ENCODE peak calls at places on chromosomes 16 and 17, in ten cellular contexts. D is mammary epithelial cell, X is fibroblast of pulmonary artery, R is neural progenitor cell, E is cardiac fibroblast, M is ascending aorta, S is IMR-90, Y is nephron progenitor cell, W is GM12865, H is upper lobe of left lung. U is an unnamed sample.

GRCh38 chr17:45222273-45222993 is 748 bp downstream of the FMNL1 start:
- DNase-seq in E (no peak), X (no peak), R (peak), W (peak), D (no peak), S (no peak), H (no peak), M (no peak), Y (no peak), U (no peak)

GRCh38 chr16:4083347-4083870 is 32.8 kb downstream of the ADCY9 start:
- DNase-seq in E (no peak), D (no peak), Y (no peak), M (no peak), R (no peak), W (no peak), S (no peak), H (no peak), X (no peak), U (no peak)

GRCh38 chr17:27323538-27324212 is 29.8 kb downstream of the WSB1 start:
- DNase-seq in Y (no peak), H (peak), E (peak), D (peak), R (no peak), X (peak), W (no peak), M (peak), S (peak), U (no peak)

GRCh38 chr17:1787301-1787902 is 25.5 kb downstream of the SERPINF1 start:
- DNase-seq in R (no peak), W (no peak), D (peak), M (peak), S (peak), E (peak), X (peak), H (peak), Y (no peak), U (no peak)

GRCh38 chr17:81926451-81927144 is 937 bp downstream of the MAFG start:
- DNase-seq in S (peak), E (peak), X (peak), M (peak), H (peak), R (peak), D (peak), Y (peak), W (peak), U (peak)

GRCh38 chr16:79286646-79287423 is 313.7 kb downstream of the MAF start:
- DNase-seq in R (peak), E (no peak), W (peak), H (peak), D (no peak), X (no peak), S (no peak), Y (peak), M (no peak), U (peak)

GRCh38 chr17:8941520-8941919 is 24.0 kb downstream of the PIK3R5 start:
- DNase-seq in W (peak), E (no peak), M (no peak), H (no peak), D (no peak), S (no peak), Y (no peak), X (no peak), R (no peak), U (no peak)

GRCh38 chr17:55414983-55415382 is 6.7 kb downstream of the MMD start:
- DNase-seq in W (no peak), S (no peak), X (no peak), D (no peak), E (no peak), M (no peak), H (no peak), R (peak), Y (no peak), U (no peak)

GRCh38 chr16:10256855-10257641 is 74.8 kb upstream of the GRIN2A start:
- DNase-seq in M (no peak), X (peak), R (peak), S (no peak), W (peak), D (peak), E (peak), Y (peak), H (peak), U (peak)

GRCh38 chr16:48335961-48336360 is 49.3 kb downstream of the SIAH1 start:
- DNase-seq in H (no peak), X (peak), W (no peak), Y (no peak), D (no peak), E (peak), M (no peak), R (no peak), S (peak), U (no peak)

DNA sequence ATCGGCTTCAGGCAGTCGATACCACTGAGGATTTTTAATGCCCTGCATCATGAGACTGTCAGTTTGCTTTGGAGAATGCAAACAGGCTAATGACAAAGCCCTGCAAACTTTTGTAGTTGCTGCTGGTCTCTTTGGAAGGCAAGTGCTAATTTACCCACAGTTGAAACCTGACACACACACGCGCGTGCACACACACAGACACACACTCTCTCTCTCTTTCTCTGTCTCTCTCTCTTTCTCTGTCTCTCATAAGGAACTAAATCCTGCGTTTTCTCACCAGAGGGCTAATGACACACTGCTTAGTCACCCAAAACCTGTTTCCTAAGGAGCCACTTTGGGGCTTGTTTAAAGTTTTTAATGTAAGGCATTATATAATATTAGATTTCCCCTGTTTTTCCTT is 110.9 kb downstream of the WWOX start:
- DNase-seq in D (peak), M (no peak), E (peak), X (no peak), W (no peak), S (peak), R (peak), H (no peak), Y (no peak), U (no peak)
- TF ChIP-seq CTCF in D (no peak), M (no peak), E (no peak), X (no peak), W (no peak), S (no peak), R (no peak), H (no peak), Y (no peak), U (no peak)

GRCh38 chr16:81581107-81581506 is 136.5 kb downstream of the CMIP start:
- DNase-seq in S (no peak), W (no peak), X (no peak), E (peak), D (peak), M (no peak), R (no peak), H (no peak), Y (no peak), U (no peak)

GRCh38 chr16:81585785-81586184 is 141.2 kb downstream of the CMIP start:
- DNase-seq in W (no peak), D (no peak), R (peak), M (no peak), Y (no peak), E (peak), S (no peak), X (no peak), H (no peak), U (no peak)

GRCh38 chr16:81586421-81586820 is 141.8 kb downstream of the CMIP start:
- DNase-seq in Y (no peak), E (no peak), H (no peak), W (no peak), M (no peak), X (no peak), S (peak), R (no peak), D (peak), U (no peak)

GRCh38 chr16:81583893-81584705 is 139.5 kb downstream of the CMIP start:
- DNase-seq in M (no peak), R (no peak), Y (no peak), S (peak), H (peak), W (no peak), D (peak), E (peak), X (no peak), U (no peak)

GRCh38 chr16:81582655-81583441 is 138.2 kb downstream of the CMIP start:
- DNase-seq in D (no peak), E (no peak), W (no peak), Y (no peak), R (peak), S (no peak), X (peak), M (no peak), H (no peak), U (no peak)
- TF ChIP-seq CTCF in D (peak), E (no peak), W (no peak), Y (no peak), R (peak), S (no peak), X (peak), M (no peak), H (no peak), U (no peak)

GRCh38 chr17:34389343-34389742 is 26.3 kb upstream of the CCL1 start:
- DNase-seq in M (no peak), E (no peak), W (peak), H (no peak), R (no peak), X (no peak), D (no peak), Y (no peak), S (no peak), U (no peak)
- TF ChIP-seq CTCF in M (no peak), E (no peak), W (no peak), H (no peak), R (no peak), X (no peak), D (no peak), Y (no peak), S (no peak), U (no peak)

GRCh38 chr16:67248401-67249177 is at the start of gene SLC9A5:
- DNase-seq in W (peak), M (no peak), X (no peak), Y (peak), R (peak), S (no peak), E (no peak), D (no peak), H (no peak), U (peak)
- TF ChIP-seq CTCF in W (no peak), M (no peak), X (no peak), Y (no peak), R (peak), S (peak), E (no peak), D (no peak), H (peak), U (no peak)

GRCh38 chr17:3660311-3660891 is 8.0 kb downstream of the TAX1BP3 start:
- DNase-seq in R (no peak), X (no peak), S (no peak), W (no peak), E (no peak), D (no peak), H (no peak), M (no peak), Y (no peak), U (no peak)

GRCh38 chr17:3657874-3658783 is 10.2 kb downstream of the TAX1BP3 start:
- DNase-seq in X (no peak), E (no peak), D (no peak), M (no peak), W (no peak), Y (no peak), S (no peak), R (no peak), H (no peak), U (no peak)

GRCh38 chr17:3657588-3657869 is 10.8 kb downstream of the TAX1BP3 start:
- DNase-seq in S (no peak), Y (no peak), M (no peak), X (no peak), H (no peak), D (no peak), E (no peak), R (no peak), W (no peak), U (no peak)

GRCh38 chr17:3658784-3659449 is 9.5 kb downstream of the TAX1BP3 start:
- DNase-seq in S (no peak), Y (no peak), H (no peak), E (no peak), W (no peak), D (no peak), M (no peak), R (no peak), X (no peak), U (no peak)

GRCh38 chr17:3659541-3660111 is 8.8 kb downstream of the TAX1BP3 start:
- DNase-seq in H (no peak), Y (no peak), W (no peak), M (peak), R (no peak), D (peak), X (peak), S (peak), E (peak), U (no peak)
- TF ChIP-seq CTCF in H (no peak), Y (no peak), W (no peak), M (no peak), R (no peak), D (peak), X (peak), S (no peak), E (peak), U (no peak)